ENCODE peak calls at places on chromosomes 5 and 9, in six cellular contexts. One of them, this sample, is unnamed. For H3K27me3, the result is how much of the 10 kb centered on the place peaks cover.

GRCh38 chr9:91421987-91422765 is 1.5 kb downstream of the NFIL3 start:
- DNase-seq in HepG2: peak
- DNase-seq in ovary: peak
- DNase-seq in stomach: no peak
- DNase-seq in sigmoid colon: no peak
- DNase-seq in transverse colon: peak
- DNase-seq in this sample: no peak

GRCh38 chr5:64632251-64632650 is 58.1 kb upstream of the SHISAL2B start:
- DNase-seq in HepG2: no peak
- DNase-seq in ovary: no peak
- DNase-seq in stomach: no peak
- DNase-seq in sigmoid colon: no peak
- DNase-seq in transverse colon: no peak
- DNase-seq in this sample: no peak

GRCh38 chr9:113572076-113572861 is 108.7 kb downstream of the RGS3 start:
- DNase-seq in HepG2: no peak
- DNase-seq in ovary: no peak
- DNase-seq in stomach: no peak
- DNase-seq in sigmoid colon: peak
- DNase-seq in transverse colon: no peak
- DNase-seq in this sample: no peak

GRCh38 chr5:141783599-141784296 is 94.5 kb downstream of the PCDH1 start:
- DNase-seq in HepG2: no peak
- DNase-seq in ovary: no peak
- DNase-seq in stomach: no peak
- DNase-seq in sigmoid colon: no peak
- DNase-seq in transverse colon: no peak
- DNase-seq in this sample: no peak

GRCh38 chr5:173907686-173908371 is 19.7 kb downstream of the CPEB4 start:
- DNase-seq in HepG2: no peak
- DNase-seq in ovary: no peak
- DNase-seq in stomach: no peak
- DNase-seq in sigmoid colon: no peak
- DNase-seq in transverse colon: no peak
- DNase-seq in this sample: no peak

GRCh38 chr9:28600226-28600625 is 1026.9 kb upstream of the C9orf72 start:
- DNase-seq in HepG2: no peak
- DNase-seq in ovary: no peak
- DNase-seq in stomach: no peak
- DNase-seq in sigmoid colon: no peak
- DNase-seq in transverse colon: no peak
- DNase-seq in this sample: no peak

GRCh38 chr5:108437425-108437824 is 55.5 kb upstream of the FBXL17 start:
- DNase-seq in HepG2: no peak
- DNase-seq in ovary: no peak
- DNase-seq in stomach: no peak
- DNase-seq in sigmoid colon: no peak
- DNase-seq in transverse colon: no peak
- DNase-seq in this sample: no peak

GRCh38 chr9:23824241-23825142 is 1.5 kb downstream of the ELAVL2 start:
- DNase-seq in HepG2: no peak
- DNase-seq in ovary: no peak
- DNase-seq in stomach: no peak
- DNase-seq in sigmoid colon: no peak
- DNase-seq in transverse colon: peak
- DNase-seq in this sample: peak

GRCh38 chr9:35333551-35333950 is 156.4 kb upstream of the RUSC2 start:
- DNase-seq in HepG2: no peak
- DNase-seq in ovary: no peak
- DNase-seq in stomach: no peak
- DNase-seq in sigmoid colon: no peak
- DNase-seq in transverse colon: no peak
- DNase-seq in this sample: no peak

GRCh38 chr9:80928697-80929096 is 760.6 kb downstream of the TLE1 start:
- DNase-seq in HepG2: no peak
- DNase-seq in ovary: no peak
- DNase-seq in stomach: no peak
- DNase-seq in sigmoid colon: no peak
- DNase-seq in transverse colon: no peak
- DNase-seq in this sample: no peak

GRCh38 chr5:124744170-124744911 is 2.1 kb downstream of the ZNF608 start:
- DNase-seq in HepG2: no peak
- DNase-seq in ovary: peak
- DNase-seq in stomach: peak
- DNase-seq in sigmoid colon: peak
- DNase-seq in transverse colon: peak
- DNase-seq in this sample: peak

GRCh38 chr9:77305622-77306365 is 128.5 kb downstream of the VPS13A start:
- DNase-seq in HepG2: no peak
- DNase-seq in ovary: no peak
- DNase-seq in stomach: no peak
- DNase-seq in sigmoid colon: no peak
- DNase-seq in transverse colon: no peak
- DNase-seq in this sample: no peak

GRCh38 chr5:86885011-86885410 is 267.3 kb downstream of the COX7C start:
- DNase-seq in HepG2: no peak
- DNase-seq in ovary: no peak
- DNase-seq in stomach: no peak
- DNase-seq in sigmoid colon: no peak
- DNase-seq in transverse colon: no peak
- DNase-seq in this sample: no peak

GRCh38 chr5:29114331-29114768 is 2076.0 kb upstream of the CDH9 start:
- DNase-seq in HepG2: no peak
- DNase-seq in ovary: no peak
- DNase-seq in stomach: no peak
- DNase-seq in sigmoid colon: no peak
- DNase-seq in transverse colon: no peak
- DNase-seq in this sample: no peak

GRCh38 chr9:128903871-128904371 is 16.9 kb upstream of the PHYHD1 start:
- DNase-seq in HepG2: no peak
- DNase-seq in ovary: no peak
- DNase-seq in stomach: no peak
- DNase-seq in sigmoid colon: no peak
- DNase-seq in transverse colon: no peak
- DNase-seq in this sample: no peak

GRCh38 chr9:116632990-116633441 is 54.1 kb upstream of the TRIM32 start:
- DNase-seq in HepG2: no peak
- DNase-seq in ovary: no peak
- DNase-seq in stomach: no peak
- DNase-seq in sigmoid colon: no peak
- DNase-seq in transverse colon: no peak
- DNase-seq in this sample: no peak

GRCh38 chr9:18473551-18474279 is at the start of gene ADAMTSL1:
- DNase-seq in HepG2: no peak
- DNase-seq in ovary: no peak
- DNase-seq in stomach: peak
- DNase-seq in sigmoid colon: peak
- DNase-seq in transverse colon: peak
- DNase-seq in this sample: no peak

GRCh38 chr9:101705135-101705661 is 33.2 kb downstream of the GRIN3A start:
- DNase-seq in HepG2: no peak
- DNase-seq in ovary: no peak
- DNase-seq in stomach: no peak
- DNase-seq in sigmoid colon: no peak
- DNase-seq in transverse colon: peak
- DNase-seq in this sample: peak

GRCh38 chr5:176542596-176543427 is 5.6 kb upstream of the RNF44 start:
- DNase-seq in HepG2: no peak
- DNase-seq in ovary: peak
- DNase-seq in stomach: no peak
- DNase-seq in sigmoid colon: no peak
- DNase-seq in transverse colon: no peak
- DNase-seq in this sample: peak

GRCh38 chr9:77649109-77649812 is 1.1 kb upstream of the GNA14 start:
- DNase-seq in HepG2: peak
- DNase-seq in ovary: no peak
- DNase-seq in stomach: no peak
- DNase-seq in sigmoid colon: no peak
- DNase-seq in transverse colon: no peak
- DNase-seq in this sample: peak

GRCh38 chr5:173689171-173689676 is 72.8 kb upstream of the BOD1 start:
- DNase-seq in HepG2: peak
- DNase-seq in ovary: no peak
- DNase-seq in stomach: peak
- DNase-seq in sigmoid colon: no peak
- DNase-seq in transverse colon: no peak
- DNase-seq in this sample: peak

GRCh38 chr9:126125577-126125976 is 201.1 kb upstream of the MVB12B start:
- DNase-seq in HepG2: no peak
- DNase-seq in ovary: peak
- DNase-seq in stomach: no peak
- DNase-seq in sigmoid colon: no peak
- DNase-seq in transverse colon: no peak
- DNase-seq in this sample: no peak

GRCh38 chr9:126125177-126125576 is 201.5 kb upstream of the MVB12B start:
- DNase-seq in HepG2: no peak
- DNase-seq in ovary: peak
- DNase-seq in stomach: no peak
- DNase-seq in sigmoid colon: no peak
- DNase-seq in transverse colon: no peak
- DNase-seq in this sample: no peak

GRCh38 chr9:126126012-126126411 is 200.6 kb upstream of the MVB12B start:
- DNase-seq in HepG2: no peak
- DNase-seq in ovary: peak
- DNase-seq in stomach: no peak
- DNase-seq in sigmoid colon: no peak
- DNase-seq in transverse colon: no peak
- DNase-seq in this sample: no peak

GRCh38 chr9:126123927-126124326 is 202.7 kb upstream of the MVB12B start:
- DNase-seq in HepG2: no peak
- DNase-seq in ovary: no peak
- DNase-seq in stomach: no peak
- DNase-seq in sigmoid colon: no peak
- DNase-seq in transverse colon: no peak
- DNase-seq in this sample: no peak

DNA sequence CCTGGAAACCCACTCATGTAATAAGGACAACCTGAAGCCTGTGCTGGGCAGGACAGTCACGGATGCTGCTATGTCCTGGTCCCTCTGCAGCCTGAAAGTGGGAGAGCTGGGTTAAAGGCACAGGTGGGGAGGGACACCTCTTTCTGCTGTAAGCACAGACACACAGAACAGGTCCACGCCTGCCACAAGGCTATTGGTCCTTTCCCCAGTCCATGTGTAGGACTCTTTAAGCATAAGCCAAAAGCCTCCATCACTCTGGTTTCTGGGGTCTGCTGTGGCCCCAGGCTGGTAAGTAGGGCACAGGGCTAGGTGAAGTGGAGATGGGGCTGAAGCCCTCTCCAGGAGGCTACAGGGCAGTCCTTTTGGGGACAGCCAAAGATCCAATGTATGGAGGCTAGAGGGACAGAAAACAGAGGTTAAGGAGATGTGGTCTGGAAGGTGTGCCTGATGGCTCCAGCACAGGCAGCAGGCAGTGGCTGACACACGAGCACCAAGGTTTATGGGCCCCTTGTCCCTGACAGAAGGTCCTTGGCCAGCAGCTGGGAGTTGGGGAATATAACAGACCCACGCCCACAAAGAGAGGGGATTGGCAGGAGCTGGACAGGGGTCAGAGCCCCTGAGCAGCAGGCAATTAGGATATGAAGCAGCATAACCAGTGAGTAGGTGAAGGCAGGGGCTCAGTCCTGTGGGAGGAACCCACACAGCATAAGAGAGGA is 203.6 kb upstream of the MVB12B start:
- DNase-seq in HepG2: no peak
- DNase-seq in ovary: no peak
- DNase-seq in stomach: no peak
- DNase-seq in sigmoid colon: no peak
- DNase-seq in transverse colon: no peak
- DNase-seq in this sample: no peak
- H3K27me3 ChIP-seq in HepG2: under half
- H3K27me3 ChIP-seq in ovary: under half
- H3K27me3 ChIP-seq in stomach: under half
- H3K27me3 ChIP-seq in sigmoid colon: under half
- H3K27me3 ChIP-seq in transverse colon: under half
- H3K27me3 ChIP-seq in this sample: under half

GRCh38 chr5:81948349-81948748 is 23.5 kb upstream of the ATG10 start:
- DNase-seq in HepG2: no peak
- DNase-seq in ovary: no peak
- DNase-seq in stomach: no peak
- DNase-seq in sigmoid colon: no peak
- DNase-seq in transverse colon: no peak
- DNase-seq in this sample: no peak
- TF ChIP-seq EP300 in HepG2: no peak
- TF ChIP-seq EP300 in ovary: no peak
- TF ChIP-seq EP300 in stomach: no peak
- TF ChIP-seq EP300 in sigmoid colon: no peak
- TF ChIP-seq EP300 in transverse colon: no peak
- TF ChIP-seq EP300 in this sample: no peak

DNA sequence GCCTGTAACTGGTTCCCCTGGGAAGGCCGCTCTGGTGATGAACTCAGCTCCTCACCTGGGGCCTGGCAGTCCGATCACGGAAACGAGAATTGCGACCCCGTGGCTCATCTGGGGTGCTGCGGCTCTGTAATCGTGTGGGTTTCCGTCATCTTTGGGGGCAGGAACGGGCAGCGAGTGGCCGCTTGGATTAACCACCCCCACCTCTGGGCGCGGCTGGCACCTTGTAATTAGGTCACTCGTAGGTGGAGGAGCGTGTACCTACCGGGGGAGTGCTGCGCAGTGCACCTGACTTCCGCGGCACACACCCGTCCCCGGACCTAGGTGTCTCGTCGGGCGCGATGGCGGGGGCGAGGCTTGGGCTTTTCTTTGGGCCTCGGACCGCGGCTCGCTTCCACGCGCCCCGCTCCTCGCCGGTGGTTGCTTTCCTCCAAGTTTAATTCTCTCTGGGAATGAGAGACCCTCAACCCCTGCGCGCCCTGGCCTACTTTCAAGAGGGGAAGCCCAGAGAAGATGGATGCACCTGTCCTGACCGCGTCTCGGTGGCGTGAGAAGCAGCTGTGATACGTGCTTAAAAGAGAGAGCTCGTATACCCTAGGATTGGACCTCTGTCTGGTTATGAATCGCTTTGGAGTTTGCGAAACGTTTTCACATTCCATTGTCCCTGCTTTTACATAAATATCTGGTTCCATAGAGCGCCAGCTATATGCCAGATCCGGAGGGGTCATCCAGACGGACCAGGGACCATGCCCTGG is 744 bp upstream of the PPP2CA start:
- DNase-seq in HepG2: peak
- DNase-seq in ovary: no peak
- DNase-seq in stomach: peak
- DNase-seq in sigmoid colon: no peak
- DNase-seq in transverse colon: peak
- DNase-seq in this sample: peak
- TF ChIP-seq POLR2A in HepG2: peak
- TF ChIP-seq POLR2A in ovary: no peak
- TF ChIP-seq POLR2A in stomach: peak
- TF ChIP-seq POLR2A in sigmoid colon: peak
- TF ChIP-seq POLR2A in transverse colon: peak
- TF ChIP-seq POLR2A in this sample: no peak

DNA sequence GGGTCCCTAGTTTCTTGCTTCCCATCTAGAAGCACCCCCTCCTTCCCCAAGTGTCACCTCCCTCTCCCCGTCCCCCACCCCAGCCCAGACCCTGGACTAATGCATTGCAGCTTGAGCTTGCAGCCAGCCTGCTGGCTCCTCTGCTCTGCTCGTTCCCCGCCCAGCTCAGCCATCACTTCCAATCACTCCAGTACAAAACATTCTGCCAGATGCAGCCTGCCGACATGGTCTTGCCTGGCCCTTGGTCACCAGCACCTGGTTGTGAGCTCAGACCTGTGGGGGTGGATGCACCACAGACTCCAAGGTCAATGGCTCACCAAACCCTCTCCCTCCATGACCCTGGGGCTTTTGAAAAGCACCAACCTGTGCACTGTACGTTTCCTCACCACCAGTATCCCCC is 172.9 kb upstream of the SMIM23 start:
- DNase-seq in HepG2: no peak
- DNase-seq in ovary: no peak
- DNase-seq in stomach: no peak
- DNase-seq in sigmoid colon: peak
- DNase-seq in transverse colon: no peak
- DNase-seq in this sample: no peak
- H3K27me3 ChIP-seq in HepG2: under half
- H3K27me3 ChIP-seq in ovary: under half
- H3K27me3 ChIP-seq in stomach: under half
- H3K27me3 ChIP-seq in sigmoid colon: under half
- H3K27me3 ChIP-seq in transverse colon: under half
- H3K27me3 ChIP-seq in this sample: under half

This sample was measured in upper lobe of left lung.